ENCODE peak calls at places on chromosomes 1 and 21, in five cellular contexts. One of them, this sample, is unnamed.
A peak's percentile ranks its signal among the peaks of the same experiment; 100 is the strongest.

GRCh38 chr1:3872546-3872945 is 15.3 kb downstream of the DFFB start:
- DNase-seq in HepG2: no peak
- DNase-seq in stomach: no peak
- DNase-seq in GM12878: no peak
- DNase-seq in transverse colon: no peak
- DNase-seq in this sample: no peak

GRCh38 chr1:204367956-204368355 is 8.2 kb upstream of the PLEKHA6 start:
- DNase-seq in transverse colon: no peak
- DNase-seq in HepG2: no peak
- DNase-seq in stomach: no peak
- DNase-seq in GM12878: no peak
- DNase-seq in this sample: no peak

GRCh38 chr1:221699582-221700519 is 42.0 kb downstream of the DUSP10 start:
- DNase-seq in stomach: no peak
- DNase-seq in transverse colon: no peak
- DNase-seq in GM12878: no peak
- DNase-seq in HepG2: no peak
- DNase-seq in this sample: no peak

GRCh38 chr21:32753818-32754610 is 17.5 kb downstream of the PAXBP1 start:
- DNase-seq in GM12878: no peak
- DNase-seq in transverse colon: no peak
- DNase-seq in HepG2: no peak
- DNase-seq in stomach: no peak
- DNase-seq in this sample: no peak

GRCh38 chr1:197559655-197560054 is 215.6 kb downstream of the DENND1B start:
- DNase-seq in stomach: no peak
- DNase-seq in transverse colon: no peak
- DNase-seq in GM12878: no peak
- DNase-seq in HepG2: no peak
- DNase-seq in this sample: no peak

GRCh38 chr1:168688679-168689657 is 40.0 kb downstream of the DPT start:
- DNase-seq in transverse colon: no peak
- DNase-seq in GM12878: no peak
- DNase-seq in stomach: no peak
- DNase-seq in HepG2: peak; percentile 83
- DNase-seq in this sample: no peak

GRCh38 chr21:46051379-46051770 is 46.5 kb upstream of the COL6A2 start:
- DNase-seq in stomach: no peak
- DNase-seq in GM12878: no peak
- DNase-seq in transverse colon: no peak
- DNase-seq in HepG2: no peak
- DNase-seq in this sample: peak; percentile 46

GRCh38 chr1:227780101-227781044 is 35.1 kb upstream of the PRSS38 start:
- DNase-seq in transverse colon: no peak
- DNase-seq in stomach: peak; percentile 22
- DNase-seq in GM12878: no peak
- DNase-seq in HepG2: no peak
- DNase-seq in this sample: peak; percentile 54

GRCh38 chr1:1407957-1408318 is 845 bp upstream of the MRPL20 start:
- DNase-seq in GM12878: no peak
- DNase-seq in HepG2: no peak
- DNase-seq in stomach: no peak
- DNase-seq in transverse colon: no peak
- DNase-seq in this sample: no peak

GRCh38 chr1:145706282-145706681 is 886 bp downstream of the PDZK1 start:
- DNase-seq in stomach: no peak
- DNase-seq in transverse colon: no peak
- DNase-seq in GM12878: no peak
- DNase-seq in HepG2: no peak
- DNase-seq in this sample: no peak

GRCh38 chr1:208235983-208236761 is 8.0 kb downstream of the PLXNA2 start:
- DNase-seq in stomach: peak; percentile 48
- DNase-seq in transverse colon: peak; percentile 77
- DNase-seq in GM12878: no peak
- DNase-seq in HepG2: peak; percentile 85
- DNase-seq in this sample: peak; percentile 83

GRCh38 chr1:101323530-101323929 is 86.7 kb downstream of the S1PR1 start:
- DNase-seq in HepG2: no peak
- DNase-seq in transverse colon: no peak
- DNase-seq in stomach: no peak
- DNase-seq in GM12878: no peak
- DNase-seq in this sample: no peak

GRCh38 chr1:25624604-25625003 is 8.0 kb downstream of the MAN1C1 start:
- DNase-seq in HepG2: no peak
- DNase-seq in transverse colon: no peak
- DNase-seq in GM12878: no peak
- DNase-seq in stomach: no peak
- DNase-seq in this sample: no peak

GRCh38 chr1:25622526-25622925 is 5.9 kb downstream of the MAN1C1 start:
- DNase-seq in HepG2: no peak
- DNase-seq in transverse colon: no peak
- DNase-seq in stomach: no peak
- DNase-seq in GM12878: no peak
- DNase-seq in this sample: no peak

GRCh38 chr1:25623007-25623406 is 6.4 kb downstream of the MAN1C1 start:
- DNase-seq in transverse colon: no peak
- DNase-seq in GM12878: no peak
- DNase-seq in stomach: no peak
- DNase-seq in HepG2: no peak
- DNase-seq in this sample: no peak

GRCh38 chr1:25624155-25624554 is 7.6 kb downstream of the MAN1C1 start:
- DNase-seq in stomach: no peak
- DNase-seq in GM12878: no peak
- DNase-seq in HepG2: no peak
- DNase-seq in transverse colon: no peak
- DNase-seq in this sample: no peak

GRCh38 chr1:25623731-25624130 is 7.1 kb downstream of the MAN1C1 start:
- DNase-seq in transverse colon: no peak
- DNase-seq in HepG2: no peak
- DNase-seq in stomach: no peak
- DNase-seq in GM12878: no peak
- DNase-seq in this sample: no peak
- TF ChIP-seq EP300 in transverse colon: no peak
- TF ChIP-seq EP300 in HepG2: no peak
- TF ChIP-seq EP300 in stomach: no peak
- TF ChIP-seq EP300 in GM12878: no peak
- TF ChIP-seq EP300 in this sample: no peak

GRCh38 chr1:241828576-241828975 is 19.4 kb upstream of the EXO1 start:
- DNase-seq in transverse colon: no peak
- DNase-seq in GM12878: no peak
- DNase-seq in HepG2: no peak
- DNase-seq in stomach: no peak
- DNase-seq in this sample: no peak
- TF ChIP-seq POLR2AphosphoS5 in transverse colon: no peak
- TF ChIP-seq POLR2AphosphoS5 in GM12878: no peak
- TF ChIP-seq POLR2AphosphoS5 in HepG2: no peak
- TF ChIP-seq POLR2AphosphoS5 in stomach: no peak
- TF ChIP-seq POLR2AphosphoS5 in this sample: no peak

GRCh38 chr1:151972533-151973270 is 21.0 kb downstream of the S100A10 start:
- DNase-seq in HepG2: no peak
- DNase-seq in stomach: peak; percentile 66
- DNase-seq in transverse colon: peak; percentile 67
- DNase-seq in GM12878: no peak
- DNase-seq in this sample: peak; percentile 70
- TF ChIP-seq EP300 in HepG2: no peak
- TF ChIP-seq EP300 in stomach: no peak
- TF ChIP-seq EP300 in transverse colon: peak; percentile 9
- TF ChIP-seq EP300 in GM12878: no peak
- TF ChIP-seq EP300 in this sample: no peak

GRCh38 chr1:38735651-38736161 is 123.9 kb downstream of the RRAGC start:
- DNase-seq in stomach: no peak
- DNase-seq in HepG2: no peak
- DNase-seq in transverse colon: no peak
- DNase-seq in GM12878: no peak
- DNase-seq in this sample: no peak
- TF ChIP-seq POLR2AphosphoS5 in stomach: no peak
- TF ChIP-seq POLR2AphosphoS5 in HepG2: no peak
- TF ChIP-seq POLR2AphosphoS5 in transverse colon: no peak
- TF ChIP-seq POLR2AphosphoS5 in GM12878: no peak
- TF ChIP-seq POLR2AphosphoS5 in this sample: no peak

GRCh38 chr1:232183266-232183800 is 446.6 kb downstream of the SIPA1L2 start:
- DNase-seq in HepG2: no peak
- DNase-seq in transverse colon: no peak
- DNase-seq in stomach: no peak
- DNase-seq in GM12878: no peak
- DNase-seq in this sample: no peak

GRCh38 chr1:232183802-232184201 is 446.1 kb downstream of the SIPA1L2 start:
- DNase-seq in transverse colon: no peak
- DNase-seq in GM12878: no peak
- DNase-seq in HepG2: no peak
- DNase-seq in stomach: no peak
- DNase-seq in this sample: no peak

GRCh38 chr1:232179896-232180760 is 449.8 kb downstream of the SIPA1L2 start:
- DNase-seq in stomach: no peak
- DNase-seq in HepG2: no peak
- DNase-seq in GM12878: no peak
- DNase-seq in transverse colon: no peak
- DNase-seq in this sample: no peak

GRCh38 chr1:232184561-232185530 is 445.1 kb downstream of the SIPA1L2 start:
- DNase-seq in transverse colon: no peak
- DNase-seq in stomach: no peak
- DNase-seq in GM12878: no peak
- DNase-seq in HepG2: no peak
- DNase-seq in this sample: no peak

GRCh38 chr1:232182206-232182605 is 447.7 kb downstream of the SIPA1L2 start:
- DNase-seq in transverse colon: no peak
- DNase-seq in GM12878: no peak
- DNase-seq in HepG2: no peak
- DNase-seq in stomach: no peak
- DNase-seq in this sample: no peak
- TF ChIP-seq EP300 in transverse colon: no peak
- TF ChIP-seq EP300 in GM12878: no peak
- TF ChIP-seq EP300 in HepG2: no peak
- TF ChIP-seq EP300 in stomach: no peak
- TF ChIP-seq EP300 in this sample: no peak

GRCh38 chr1:9717193-9718005 is 65.9 kb downstream of the PIK3CD start:
- DNase-seq in HepG2: peak; percentile 93
- DNase-seq in transverse colon: peak; percentile 82
- DNase-seq in GM12878: peak; percentile 39
- DNase-seq in stomach: peak; percentile 62
- DNase-seq in this sample: peak; percentile 83
- TF ChIP-seq POLR2AphosphoS5 in HepG2: peak; percentile 83
- TF ChIP-seq POLR2AphosphoS5 in transverse colon: no peak
- TF ChIP-seq POLR2AphosphoS5 in GM12878: no peak
- TF ChIP-seq POLR2AphosphoS5 in stomach: no peak
- TF ChIP-seq POLR2AphosphoS5 in this sample: no peak

GRCh38 chr1:80445021-80445420 is 1355.7 kb upstream of the ADGRL2 start:
- DNase-seq in stomach: no peak
- DNase-seq in HepG2: no peak
- DNase-seq in GM12878: no peak
- DNase-seq in transverse colon: no peak
- DNase-seq in this sample: no peak

GRCh38 chr1:80447533-80447932 is 1353.2 kb upstream of the ADGRL2 start:
- DNase-seq in stomach: no peak
- DNase-seq in GM12878: no peak
- DNase-seq in transverse colon: no peak
- DNase-seq in HepG2: no peak
- DNase-seq in this sample: no peak

GRCh38 chr1:80448081-80448480 is 1352.7 kb upstream of the ADGRL2 start:
- DNase-seq in GM12878: no peak
- DNase-seq in transverse colon: no peak
- DNase-seq in HepG2: no peak
- DNase-seq in stomach: no peak
- DNase-seq in this sample: no peak

GRCh38 chr1:80453775-80454174 is 1347.0 kb upstream of the ADGRL2 start:
- DNase-seq in HepG2: no peak
- DNase-seq in GM12878: no peak
- DNase-seq in stomach: no peak
- DNase-seq in transverse colon: no peak
- DNase-seq in this sample: no peak

DNA sequence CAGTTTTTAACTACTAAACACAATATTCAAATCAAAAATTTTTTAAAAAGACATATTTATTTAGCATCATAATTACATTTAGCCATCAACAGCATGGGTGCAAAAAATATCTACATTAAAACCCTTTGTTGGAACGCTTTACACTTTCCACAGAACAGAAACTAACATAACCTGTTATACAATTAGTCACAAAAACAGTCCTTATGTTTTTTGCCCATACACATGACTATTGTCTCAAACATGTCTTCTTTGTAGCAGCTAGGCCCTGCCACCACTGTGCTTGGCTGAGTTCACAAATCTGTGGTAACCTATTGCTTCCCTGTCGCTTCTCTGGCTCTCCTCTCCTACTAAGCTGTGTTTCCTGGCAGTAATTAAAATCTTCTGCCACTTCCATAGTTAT is 1350.0 kb upstream of the ADGRL2 start:
- DNase-seq in HepG2: no peak
- DNase-seq in GM12878: no peak
- DNase-seq in stomach: no peak
- DNase-seq in transverse colon: no peak
- DNase-seq in this sample: no peak
- TF ChIP-seq EP300 in HepG2: no peak
- TF ChIP-seq EP300 in GM12878: no peak
- TF ChIP-seq EP300 in stomach: no peak
- TF ChIP-seq EP300 in transverse colon: no peak
- TF ChIP-seq EP300 in this sample: no peak

GRCh38 chr1:2414297-2414958 is 2.1 kb upstream of the PEX10 start:
- DNase-seq in stomach: peak; percentile 79
- DNase-seq in transverse colon: peak; percentile 87
- DNase-seq in HepG2: peak; percentile 51
- DNase-seq in GM12878: peak; percentile 24
- DNase-seq in this sample: peak; percentile 88
- TF ChIP-seq POLR2AphosphoS5 in stomach: no peak
- TF ChIP-seq POLR2AphosphoS5 in transverse colon: no peak
- TF ChIP-seq POLR2AphosphoS5 in HepG2: peak; percentile 35
- TF ChIP-seq POLR2AphosphoS5 in GM12878: no peak
- TF ChIP-seq POLR2AphosphoS5 in this sample: no peak

DNA sequence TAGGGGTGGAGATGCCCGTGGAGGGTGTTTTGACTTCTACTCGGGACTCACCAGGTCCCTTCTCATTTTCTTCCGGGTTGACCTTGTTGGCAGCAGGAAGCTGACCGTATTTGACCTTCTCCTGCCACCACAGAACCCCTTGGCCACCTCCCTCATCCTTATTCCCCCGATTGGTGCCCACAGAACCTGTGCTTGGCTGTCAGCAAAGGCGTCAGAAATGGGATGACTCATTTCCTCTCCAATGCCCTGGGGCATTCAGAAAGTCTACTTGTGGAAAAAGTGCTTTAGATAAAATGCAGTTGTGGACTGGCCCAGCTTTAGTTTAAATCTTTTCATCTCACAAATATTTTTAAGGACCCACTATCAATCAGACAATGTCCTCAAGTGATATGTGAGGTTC is 221.8 kb upstream of the VAMP3 start:
- DNase-seq in HepG2: no peak
- DNase-seq in transverse colon: no peak
- DNase-seq in stomach: no peak
- DNase-seq in GM12878: peak; percentile 56
- DNase-seq in this sample: no peak
- TF ChIP-seq EP300 in HepG2: no peak
- TF ChIP-seq EP300 in transverse colon: no peak
- TF ChIP-seq EP300 in stomach: no peak
- TF ChIP-seq EP300 in GM12878: no peak
- TF ChIP-seq EP300 in this sample: no peak